ENCODE peak calls at places on chromosomes 13 and 19, in eight cellular contexts. L is omental fat pad; N is GM13977; Q is activated CD4-positive, CD25-positive, alpha-beta regulatory T cell; T is stimulated activated CD4-positive, alpha-beta T cell treated with anti-CD3 and anti-CD28 coated beads, Interleukin-2, amount 100 ng/mL, for 4 hours; Z is Caki2; G is Ammon's horn; C is left ventricle myocardium superior. U is an unnamed sample.

GRCh38 chr19:7454998-7455397 is 33.8 kb downstream of the PEX11G start:
- DNase-seq in Q (no peak), L (no peak), C (no peak), G (no peak), Z (no peak), T (no peak), N (no peak), U (no peak)

GRCh38 chr13:44918323-44919102 is 70.8 kb downstream of the NUFIP1 start:
- DNase-seq in C (peak), Z (peak), Q (peak), L (peak), N (peak), G (peak), T (peak), U (peak)

GRCh38 chr19:33201886-33202545 is 7.9 kb downstream of the LRP3 start:
- DNase-seq in G (no peak), Q (no peak), N (no peak), Z (no peak), T (no peak), L (no peak), C (no peak), U (no peak)

GRCh38 chr19:30059741-30060140 is 117.7 kb downstream of the URI1 start:
- DNase-seq in Q (no peak), G (no peak), Z (no peak), N (no peak), C (no peak), L (no peak), T (no peak), U (no peak)

GRCh38 chr13:108322206-108322824 is 52.8 kb downstream of the TNFSF13B start:
- DNase-seq in C (no peak), N (peak), L (no peak), Q (no peak), Z (peak), T (no peak), G (peak), U (no peak)

GRCh38 chr13:28679628-28680027 is 20.7 kb downstream of the POMP start:
- DNase-seq in L (no peak), N (no peak), Z (no peak), C (no peak), G (no peak), Q (no peak), T (no peak), U (no peak)

GRCh38 chr19:5321851-5322681 is 18.5 kb downstream of the PTPRS start:
- DNase-seq in L (no peak), Z (no peak), T (no peak), C (no peak), N (peak), Q (no peak), G (no peak), U (no peak)

GRCh38 chr13:96216543-96216942 is 126.6 kb downstream of the HS6ST3 start:
- DNase-seq in T (no peak), Z (no peak), G (no peak), L (no peak), C (no peak), Q (no peak), N (no peak), U (no peak)

GRCh38 chr13:113862766-113863510 is 938 bp downstream of the GAS6 start:
- DNase-seq in Q (no peak), L (peak), N (peak), T (no peak), C (peak), G (no peak), Z (no peak), U (no peak)